ENCODE peak calls at places on chromosomes 13 and 19, in five cellular contexts. R, L, A, Q and T are unnamed samples.

GRCh38 chr13:109745702-109746101 is 40.7 kb downstream of the IRS2 start:
- DNase-seq in R (no peak), L (no peak), A (no peak), Q (no peak), T (no peak)

GRCh38 chr13:42875448-42876269 is 94.3 kb downstream of the FAM216B start:
- DNase-seq in R (no peak), L (no peak), A (no peak), Q (no peak), T (no peak)

GRCh38 chr13:91111476-91112190 is 235.9 kb upstream of the MIR17HG start:
- DNase-seq in R (no peak), L (no peak), A (no peak), Q (no peak), T (no peak)

GRCh38 chr19:40600086-40600917 is 867 bp upstream of the LTBP4 start:
- DNase-seq in R (no peak), L (peak; percentile 77), A (no peak), Q (no peak), T (peak; percentile 38)

GRCh38 chr19:42196011-42197001 is 21.2 kb downstream of the DEDD2 start:
- DNase-seq in R (no peak), L (no peak), A (no peak), Q (no peak), T (no peak)

GRCh38 chr19:24059572-24060295 is 27.3 kb upstream of the ZNF254 start:
- DNase-seq in R (no peak), L (no peak), A (no peak), Q (no peak), T (no peak)

GRCh38 chr13:75699062-75699461 is 62.9 kb downstream of the LMO7 start:
- DNase-seq in R (no peak), L (no peak), A (no peak), Q (no peak), T (no peak)

GRCh38 chr13:62418872-62419271 is 1003.2 kb upstream of the PCDH20 start:
- DNase-seq in R (no peak), L (no peak), A (no peak), Q (no peak), T (no peak)

GRCh38 chr19:31639306-31639705 is 290.1 kb upstream of the TSHZ3 start:
- DNase-seq in R (no peak), L (no peak), A (no peak), Q (no peak), T (no peak)

GRCh38 chr19:21260164-21260847 is 68.9 kb downstream of the ZNF708 start:
- DNase-seq in R (no peak), L (no peak), A (no peak), Q (no peak), T (no peak)

DNA sequence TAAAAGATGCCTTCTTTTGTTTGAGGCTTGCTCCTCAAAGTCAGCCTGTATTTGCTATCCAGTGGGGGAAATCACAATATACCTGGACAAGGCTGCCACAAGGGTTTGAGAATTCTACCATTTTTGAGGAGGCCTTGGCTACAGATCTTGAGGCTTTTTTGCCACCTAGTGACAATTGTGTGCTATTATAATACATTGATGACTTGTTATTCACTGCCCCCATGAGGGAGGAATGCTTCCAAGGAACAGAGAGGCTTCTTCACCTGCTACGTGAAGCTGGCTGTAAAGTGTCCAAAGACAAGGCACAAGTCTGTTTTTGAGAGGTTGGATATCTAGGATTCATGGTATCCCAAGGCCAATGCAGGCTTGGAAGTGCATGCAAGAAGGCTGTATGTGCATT is 72.5 kb downstream of the ZNF708 start:
- DNase-seq in R (no peak), L (no peak), A (no peak), Q (no peak), T (no peak)
- TF ChIP-seq CTCF in R (peak; percentile 20), L (peak; percentile 10), A (no peak), Q (no peak), T (no peak)

GRCh38 chr19:39163621-39164020 is 33.1 kb upstream of the NCCRP1 start:
- DNase-seq in R (no peak), L (no peak), A (no peak), Q (no peak), T (no peak)
- H3K4me1 ChIP-seq in R (peaks cover 35% of the 10 kb centered on the region), L (peaks cover 18% of the 10 kb centered on the region), A (peaks cover 15% of the 10 kb centered on the region), Q (peaks cover 11% of the 10 kb centered on the region), T (peaks cover 21% of the 10 kb centered on the region)

DNA sequence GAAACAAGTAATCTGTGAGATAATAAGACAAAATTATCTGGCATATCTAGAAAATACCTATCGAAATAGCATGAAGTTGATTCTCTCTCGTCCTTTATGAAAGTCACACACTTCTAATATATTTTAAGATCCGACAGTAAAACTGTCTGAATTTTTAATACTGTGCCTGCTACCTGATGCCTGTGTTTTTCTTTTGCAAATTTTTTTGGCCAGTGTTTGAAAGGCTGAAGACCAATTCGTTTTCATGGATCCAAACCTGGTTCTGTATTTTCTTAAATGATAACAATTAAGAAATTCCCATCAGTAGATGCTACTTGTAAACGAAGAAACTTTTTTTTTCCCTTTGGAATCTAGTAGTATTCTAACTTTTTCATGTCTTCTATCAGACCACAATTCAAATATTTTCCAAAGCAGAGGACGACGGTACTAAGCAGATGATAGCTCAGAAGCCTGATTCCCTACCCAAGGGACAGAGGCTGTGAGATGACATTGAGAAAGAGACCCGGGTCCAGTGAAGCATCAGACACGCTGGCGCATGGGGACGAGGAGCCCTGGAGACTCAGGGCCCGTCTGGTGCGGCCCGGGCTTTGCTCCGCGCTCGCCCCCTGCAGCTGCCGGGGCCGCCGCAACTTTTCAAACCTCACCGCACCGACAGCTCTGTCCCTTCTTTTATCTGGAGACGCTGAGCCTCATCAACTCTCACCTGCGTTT is 49.5 kb upstream of the PABPC3 start:
- DNase-seq in R (no peak), L (no peak), A (no peak), Q (no peak), T (no peak)
- TF ChIP-seq CTCF in R (no peak), L (no peak), A (no peak), Q (no peak), T (no peak)

GRCh38 chr13:98979012-98979411 is 1.1 kb upstream of the DOCK9 start:
- DNase-seq in R (no peak), L (no peak), A (no peak), Q (no peak), T (no peak)
- H3K4me1 ChIP-seq in R (peaks cover 23% of the 10 kb centered on the region), L (peaks cover 45% of the 10 kb centered on the region), A (peaks cover 6% of the 10 kb centered on the region), Q (peaks cover 11% of the 10 kb centered on the region), T (peaks cover 18% of the 10 kb centered on the region)

DNA sequence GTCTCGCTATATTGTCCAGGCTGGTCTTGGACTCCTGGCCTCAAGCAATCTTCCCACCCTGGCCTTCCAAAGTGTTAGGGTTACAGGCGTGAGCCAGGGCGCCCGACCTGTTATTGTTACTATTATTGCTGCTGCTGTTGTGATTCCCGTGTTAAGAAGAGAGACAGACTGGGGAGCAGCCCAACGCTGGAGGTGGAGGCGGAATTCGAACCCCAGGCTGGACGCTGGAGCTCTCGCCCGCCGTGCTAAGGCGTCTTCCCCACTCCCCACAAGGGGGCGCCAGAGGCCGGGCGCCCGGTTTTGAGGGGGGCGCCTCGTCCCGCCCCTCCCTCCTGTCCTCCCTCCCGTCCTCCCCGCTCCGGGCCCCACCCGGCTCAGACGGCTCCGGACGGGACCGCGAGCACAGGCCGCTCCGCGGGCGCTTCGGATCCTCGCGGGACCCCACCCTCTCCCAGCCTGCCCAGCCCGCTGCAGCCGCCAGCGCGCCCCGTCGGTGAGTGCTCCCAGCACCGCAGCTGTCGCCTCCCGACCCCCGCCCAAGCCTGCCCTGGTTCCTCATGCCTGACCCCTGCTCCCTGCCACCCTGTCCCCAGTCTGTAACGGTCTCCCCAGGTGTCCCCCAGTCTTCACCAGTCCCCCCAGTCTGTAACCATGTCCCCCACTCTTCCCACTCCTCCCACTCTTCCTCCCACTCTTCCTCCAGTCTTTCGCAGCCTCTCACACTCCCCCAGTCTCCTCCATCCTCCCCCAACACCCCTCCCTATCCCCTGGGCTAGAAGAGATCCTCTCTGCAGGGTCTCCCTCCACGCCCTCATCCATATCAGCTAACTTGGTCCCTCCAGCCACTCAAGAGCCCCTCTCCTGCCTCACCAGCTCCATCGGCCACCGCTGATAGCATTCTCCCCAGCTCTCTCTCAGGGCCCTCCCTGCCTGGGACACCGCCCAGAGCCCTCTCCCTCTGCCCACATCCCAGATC is at the start of gene EHD2:
- DNase-seq in R (peak; percentile 86), L (peak; percentile 84), A (peak; percentile 58), Q (peak; percentile 72), T (peak; percentile 50)
- TF ChIP-seq CTCF in R (peak; percentile 97), L (peak; percentile 99), A (peak; percentile 90), Q (peak; percentile 92), T (peak; percentile 78)

GRCh38 chr19:3415695-3416094 is 49.3 kb downstream of the NFIC start:
- DNase-seq in R (no peak), L (no peak), A (no peak), Q (no peak), T (no peak)

GRCh38 chr19:3423183-3423829 is 56.9 kb downstream of the NFIC start:
- DNase-seq in R (no peak), L (peak; percentile 59), A (no peak), Q (no peak), T (no peak)

GRCh38 chr19:3420244-3420755 is 53.9 kb downstream of the NFIC start:
- DNase-seq in R (no peak), L (no peak), A (no peak), Q (no peak), T (no peak)

GRCh38 chr19:3426433-3426832 is 53.9 kb downstream of the SMIM24 start:
- DNase-seq in R (no peak), L (no peak), A (no peak), Q (no peak), T (no peak)

DNA sequence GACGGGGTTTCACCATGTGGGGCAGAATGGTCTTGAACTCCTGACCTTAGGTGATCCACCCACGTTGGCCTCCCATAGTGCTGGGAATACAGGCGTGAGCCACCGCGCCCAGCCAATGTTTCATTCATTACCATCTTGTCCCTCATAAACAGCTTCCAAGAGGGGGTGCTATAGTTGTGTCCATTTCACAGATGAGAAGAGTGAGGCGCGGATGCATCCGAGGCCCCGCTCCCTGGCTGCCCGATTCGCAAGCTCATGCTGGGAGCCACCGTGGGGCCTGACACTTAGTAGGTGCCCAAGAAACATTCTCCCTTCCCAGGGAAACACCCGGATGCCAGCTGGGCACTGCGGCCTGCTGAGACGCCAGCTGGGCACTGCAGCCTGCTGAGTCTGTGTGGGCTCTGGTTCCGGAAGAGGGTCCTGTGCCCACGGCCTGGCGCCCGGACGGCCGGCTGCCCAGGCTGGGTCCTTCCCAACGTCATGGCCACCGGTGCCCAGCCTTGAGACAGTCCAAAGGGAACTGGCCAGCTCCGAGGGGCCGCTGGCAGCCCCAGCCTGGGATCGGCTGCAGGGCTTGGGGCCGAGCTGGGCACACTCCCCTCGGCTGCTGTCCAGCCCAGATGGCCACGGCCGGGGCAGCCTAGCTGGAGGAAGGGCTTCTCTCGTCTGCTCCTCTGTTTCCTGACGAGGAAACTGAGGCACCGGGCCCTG is 54.7 kb downstream of the NFIC start:
- DNase-seq in R (no peak), L (no peak), A (no peak), Q (no peak), T (no peak)
- H3K4me1 ChIP-seq in R (peaks cover 9% of the 10 kb centered on the region), L (peaks cover 9% of the 10 kb centered on the region), A (no peaks in the 10 kb centered on the region), Q (no peaks in the 10 kb centered on the region), T (no peaks in the 10 kb centered on the region)

GRCh38 chr13:98020271-98020670 is 66.8 kb downstream of the IPO5 start:
- DNase-seq in R (no peak), L (no peak), A (no peak), Q (no peak), T (no peak)
- TF ChIP-seq CTCF in R (no peak), L (no peak), A (no peak), Q (no peak), T (no peak)